ENCODE peak calls at places on chromosomes 12 and 14, in ten cellular contexts. A is lower lobe of right lung, K is sigmoid colon, J is RWPE1, W is heart right ventricle, G is H9, Q is lung, N is fibroblast of lung, M is endodermal cell, V is left lung. R is an unnamed sample.

GRCh38 chr14:76603713-76604112 is 157.6 kb upstream of the VASH1 start:
- DNase-seq in A (no peak), K (no peak), J (no peak), W (peak; percentile 48), G (no peak), Q (no peak), N (no peak), M (no peak), V (no peak), R (no peak)

GRCh38 chr12:65430571-65431306 is 152.3 kb downstream of the MSRB3 start:
- DNase-seq in A (no peak), K (no peak), J (peak; percentile 77), W (no peak), G (no peak), Q (no peak), N (peak; percentile 42), M (no peak), V (no peak), R (no peak)

GRCh38 chr14:37598085-37598972 is 2.9 kb downstream of the TTC6 start:
- DNase-seq in A (peak; percentile 81), K (no peak), J (no peak), W (no peak), G (peak; percentile 42), Q (peak; percentile 62), N (no peak), M (peak; percentile 69), V (peak; percentile 57), R (no peak)

GRCh38 chr12:67220065-67220464 is 49.1 kb upstream of the CAND1 start:
- DNase-seq in A (no peak), K (no peak), J (peak; percentile 19), W (no peak), G (peak; percentile 54), Q (no peak), N (no peak), M (peak; percentile 72), V (no peak), R (no peak)

GRCh38 chr12:47504775-47505446 is 200.9 kb downstream of the RPAP3 start:
- DNase-seq in A (no peak), K (no peak), J (no peak), W (no peak), G (no peak), Q (no peak), N (no peak), M (no peak), V (no peak), R (no peak)

GRCh38 chr14:79134346-79134745 is 964.2 kb downstream of the NRXN3 start:
- DNase-seq in A (no peak), K (no peak), J (no peak), W (no peak), G (no peak), Q (no peak), N (no peak), M (no peak), V (no peak), R (no peak)

GRCh38 chr12:92550661-92551060 is 152.1 kb upstream of the PLEKHG7 start:
- DNase-seq in A (no peak), K (no peak), J (no peak), W (no peak), G (no peak), Q (no peak), N (no peak), M (no peak), V (no peak), R (no peak)

GRCh38 chr14:52607061-52607460 is 54.4 kb downstream of the GPR137C start:
- DNase-seq in A (no peak), K (no peak), J (no peak), W (no peak), G (no peak), Q (no peak), N (no peak), M (no peak), V (no peak), R (no peak)

GRCh38 chr12:53325539-53326061 is 4.2 kb upstream of the AAAS start:
- DNase-seq in A (peak; percentile 65), K (peak; percentile 73), J (peak; percentile 20), W (no peak), G (peak; percentile 60), Q (no peak), N (no peak), M (peak; percentile 80), V (no peak), R (no peak)

GRCh38 chr12:128542844-128543243 is 275.9 kb downstream of the TMEM132C start:
- DNase-seq in A (no peak), K (no peak), J (no peak), W (no peak), G (no peak), Q (no peak), N (no peak), M (no peak), V (no peak), R (no peak)

GRCh38 chr12:67789266-67789665 is 140.7 kb downstream of the DYRK2 start:
- DNase-seq in A (no peak), K (no peak), J (no peak), W (no peak), G (no peak), Q (no peak), N (no peak), M (no peak), V (no peak), R (no peak)

GRCh38 chr14:104132981-104133380 is 5.4 kb upstream of the KIF26A start:
- DNase-seq in A (peak; percentile 39), K (peak; percentile 41), J (no peak), W (no peak), G (peak; percentile 67), Q (no peak), N (no peak), M (peak; percentile 87), V (no peak), R (no peak)

GRCh38 chr12:54126696-54127537 is 61.9 kb downstream of the SMUG1 start:
- DNase-seq in A (peak; percentile 60), K (peak; percentile 88), J (no peak), W (peak; percentile 29), G (peak; percentile 67), Q (peak; percentile 41), N (peak; percentile 25), M (peak; percentile 87), V (no peak), R (no peak)

GRCh38 chr12:107492393-107493134 is 193.0 kb upstream of the PWP1 start:
- DNase-seq in A (no peak), K (peak; percentile 32), J (no peak), W (no peak), G (no peak), Q (no peak), N (no peak), M (no peak), V (no peak), R (no peak)

GRCh38 chr14:93075891-93076290 is 39.8 kb downstream of the ITPK1 start:
- DNase-seq in A (no peak), K (no peak), J (no peak), W (no peak), G (no peak), Q (no peak), N (no peak), M (no peak), V (no peak), R (no peak)
- H3K27ac ChIP-seq in A (no peak overlapping the region), K (no peak overlapping the region), J (peak overlapping the region; percentile 64), W (no peak overlapping the region), G (no peak overlapping the region), Q (no peak overlapping the region), N (no peak overlapping the region), M (no peak overlapping the region), V (no peak overlapping the region), R (no peak overlapping the region)

GRCh38 chr12:116489116-116489515 is 70.1 kb upstream of the MAP1LC3B2 start:
- DNase-seq in A (no peak), K (no peak), J (no peak), W (no peak), G (no peak), Q (no peak), N (no peak), M (no peak), V (no peak), R (no peak)

GRCh38 chr12:116495260-116495659 is 63.9 kb upstream of the MAP1LC3B2 start:
- DNase-seq in A (no peak), K (no peak), J (no peak), W (no peak), G (no peak), Q (peak; percentile 34), N (no peak), M (peak; percentile 82), V (peak; percentile 59), R (no peak)

GRCh38 chr12:116497051-116497529 is 62.1 kb upstream of the MAP1LC3B2 start:
- DNase-seq in A (no peak), K (no peak), J (peak; percentile 62), W (no peak), G (no peak), Q (no peak), N (no peak), M (peak; percentile 63), V (no peak), R (no peak)

GRCh38 chr12:116490481-116490880 is 68.7 kb upstream of the MAP1LC3B2 start:
- DNase-seq in A (no peak), K (no peak), J (no peak), W (no peak), G (no peak), Q (no peak), N (peak; percentile 63), M (no peak), V (no peak), R (no peak)

GRCh38 chr12:116492703-116493324 is 66.4 kb upstream of the MAP1LC3B2 start:
- DNase-seq in A (no peak), K (no peak), J (peak; percentile 50), W (no peak), G (no peak), Q (no peak), N (peak; percentile 83), M (peak; percentile 61), V (no peak), R (no peak)
- H3K27ac ChIP-seq in A (no peak overlapping the region), K (no peak overlapping the region), J (peak overlapping the region; percentile 16), W (no peak overlapping the region), G (no peak overlapping the region), Q (no peak overlapping the region), N (no peak overlapping the region), M (no peak overlapping the region), V (no peak overlapping the region), R (peak overlapping the region; percentile 9)

GRCh38 chr12:111788178-111788654 is 21.5 kb downstream of the ALDH2 start:
- DNase-seq in A (no peak), K (peak; percentile 86), J (peak; percentile 19), W (peak; percentile 43), G (no peak), Q (no peak), N (peak; percentile 83), M (peak; percentile 66), V (no peak), R (no peak)
- H3K27ac ChIP-seq in A (no peak overlapping the region), K (peak overlapping the region; percentile 25), J (peak overlapping the region; percentile 73), W (no peak overlapping the region), G (no peak overlapping the region), Q (no peak overlapping the region), N (no peak overlapping the region), M (no peak overlapping the region), V (no peak overlapping the region), R (no peak overlapping the region)

DNA sequence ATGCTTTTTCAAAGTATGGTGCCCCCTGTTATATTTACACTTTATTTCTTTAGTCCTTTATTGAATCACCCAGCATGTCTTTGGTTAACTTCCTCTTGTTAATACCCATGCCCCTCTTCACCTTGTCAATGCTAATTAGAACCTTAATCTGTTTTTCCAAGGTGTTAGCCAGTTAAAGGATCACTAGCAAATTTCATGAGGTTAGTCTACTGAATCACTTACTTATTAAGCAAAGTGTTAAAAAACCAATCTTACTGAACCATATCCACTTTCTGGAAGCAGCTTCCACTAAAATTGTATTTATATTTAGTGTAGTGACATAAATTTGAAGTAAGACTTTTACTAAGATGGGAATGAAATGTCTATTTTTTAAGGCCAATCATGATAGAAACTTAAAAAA is 27.9 kb downstream of the TAOK3 start:
- DNase-seq in A (no peak), K (no peak), J (no peak), W (no peak), G (no peak), Q (no peak), N (no peak), M (no peak), V (no peak), R (no peak)
- H3K27ac ChIP-seq in A (no peak overlapping the region), K (no peak overlapping the region), J (no peak overlapping the region), W (no peak overlapping the region), G (no peak overlapping the region), Q (no peak overlapping the region), N (no peak overlapping the region), M (no peak overlapping the region), V (no peak overlapping the region), R (no peak overlapping the region)